ENCODE peak calls at places on chromosomes 5 and 9, in eight cellular contexts. One of them, this sample, is unnamed.

GRCh38 chr9:74639112-74639511 is 142.0 kb downstream of the RORB start:
- DNase-seq in adrenal gland: no peak
- DNase-seq in cardiac fibroblast: no peak
- DNase-seq in GM12865: peak
- DNase-seq in H7: no peak
- DNase-seq in H1: no peak
- DNase-seq in aorta: no peak
- DNase-seq in Peyer's patch: no peak
- DNase-seq in this sample: no peak

GRCh38 chr5:57176350-57176857 is 2.5 kb downstream of the GPBP1 start:
- DNase-seq in adrenal gland: no peak
- DNase-seq in cardiac fibroblast: peak
- DNase-seq in GM12865: peak
- DNase-seq in H7: no peak
- DNase-seq in H1: no peak
- DNase-seq in aorta: no peak
- DNase-seq in Peyer's patch: no peak
- DNase-seq in this sample: peak

GRCh38 chr9:35070823-35071813 is 1.3 kb downstream of the VCP start:
- DNase-seq in adrenal gland: peak
- DNase-seq in cardiac fibroblast: peak
- DNase-seq in GM12865: no peak
- DNase-seq in H7: no peak
- DNase-seq in H1: no peak
- DNase-seq in aorta: no peak
- DNase-seq in Peyer's patch: no peak
- DNase-seq in this sample: no peak

GRCh38 chr5:66713998-66714397 is 117.8 kb downstream of the MAST4 start:
- DNase-seq in adrenal gland: no peak
- DNase-seq in cardiac fibroblast: peak
- DNase-seq in GM12865: peak
- DNase-seq in H7: no peak
- DNase-seq in H1: no peak
- DNase-seq in aorta: no peak
- DNase-seq in Peyer's patch: no peak
- DNase-seq in this sample: no peak

GRCh38 chr9:98786750-98787510 is 9.4 kb downstream of the ANKS6 start:
- DNase-seq in adrenal gland: no peak
- DNase-seq in cardiac fibroblast: no peak
- DNase-seq in GM12865: no peak
- DNase-seq in H7: peak
- DNase-seq in H1: peak
- DNase-seq in aorta: no peak
- DNase-seq in Peyer's patch: no peak
- DNase-seq in this sample: no peak

GRCh38 chr9:84226126-84226525 is 114.4 kb downstream of the SLC28A3 start:
- DNase-seq in adrenal gland: no peak
- DNase-seq in cardiac fibroblast: no peak
- DNase-seq in GM12865: no peak
- DNase-seq in H7: no peak
- DNase-seq in H1: no peak
- DNase-seq in aorta: no peak
- DNase-seq in Peyer's patch: no peak
- DNase-seq in this sample: no peak

GRCh38 chr5:110917161-110917875 is 154.2 kb upstream of the TSLP start:
- DNase-seq in adrenal gland: no peak
- DNase-seq in cardiac fibroblast: peak
- DNase-seq in GM12865: no peak
- DNase-seq in H7: no peak
- DNase-seq in H1: no peak
- DNase-seq in aorta: no peak
- DNase-seq in Peyer's patch: no peak
- DNase-seq in this sample: no peak

GRCh38 chr5:113615708-113616107 is 102.2 kb downstream of the YTHDC2 start:
- DNase-seq in adrenal gland: peak
- DNase-seq in cardiac fibroblast: peak
- DNase-seq in GM12865: no peak
- DNase-seq in H7: no peak
- DNase-seq in H1: no peak
- DNase-seq in aorta: no peak
- DNase-seq in Peyer's patch: no peak
- DNase-seq in this sample: no peak

GRCh38 chr5:150765789-150766149 is 7.0 kb upstream of the DCTN4 start:
- DNase-seq in adrenal gland: no peak
- DNase-seq in cardiac fibroblast: no peak
- DNase-seq in GM12865: no peak
- DNase-seq in H7: no peak
- DNase-seq in H1: no peak
- DNase-seq in aorta: no peak
- DNase-seq in Peyer's patch: no peak
- DNase-seq in this sample: no peak

GRCh38 chr5:142543951-142544753 is 141.7 kb downstream of the FGF1 start:
- DNase-seq in adrenal gland: no peak
- DNase-seq in cardiac fibroblast: peak
- DNase-seq in GM12865: no peak
- DNase-seq in H7: no peak
- DNase-seq in H1: no peak
- DNase-seq in aorta: no peak
- DNase-seq in Peyer's patch: no peak
- DNase-seq in this sample: no peak

GRCh38 chr5:1962619-1963355 is 80.1 kb upstream of the IRX4 start:
- DNase-seq in adrenal gland: no peak
- DNase-seq in cardiac fibroblast: no peak
- DNase-seq in GM12865: no peak
- DNase-seq in H7: no peak
- DNase-seq in H1: no peak
- DNase-seq in aorta: no peak
- DNase-seq in Peyer's patch: no peak
- DNase-seq in this sample: no peak

GRCh38 chr9:115997923-115998322 is 155.7 kb upstream of the PAPPA start:
- DNase-seq in adrenal gland: no peak
- DNase-seq in cardiac fibroblast: peak
- DNase-seq in GM12865: no peak
- DNase-seq in H7: no peak
- DNase-seq in H1: no peak
- DNase-seq in aorta: no peak
- DNase-seq in Peyer's patch: no peak
- DNase-seq in this sample: peak

GRCh38 chr5:160486573-160486972 is 64.9 kb downstream of the PTTG1 start:
- DNase-seq in adrenal gland: no peak
- DNase-seq in cardiac fibroblast: no peak
- DNase-seq in GM12865: peak
- DNase-seq in H7: no peak
- DNase-seq in H1: no peak
- DNase-seq in aorta: no peak
- DNase-seq in Peyer's patch: no peak
- DNase-seq in this sample: no peak

GRCh38 chr9:106482733-106483132 is 380.2 kb upstream of the ZNF462 start:
- DNase-seq in adrenal gland: no peak
- DNase-seq in cardiac fibroblast: no peak
- DNase-seq in GM12865: peak
- DNase-seq in H7: no peak
- DNase-seq in H1: no peak
- DNase-seq in aorta: no peak
- DNase-seq in Peyer's patch: no peak
- DNase-seq in this sample: no peak

GRCh38 chr5:132257131-132258101 is at the start of gene PDLIM4:
- DNase-seq in adrenal gland: no peak
- DNase-seq in cardiac fibroblast: peak
- DNase-seq in GM12865: no peak
- DNase-seq in H7: peak
- DNase-seq in H1: peak
- DNase-seq in aorta: peak
- DNase-seq in Peyer's patch: peak
- DNase-seq in this sample: no peak

GRCh38 chr5:122774861-122775712 is at the start of gene SNX2:
- DNase-seq in adrenal gland: peak
- DNase-seq in cardiac fibroblast: peak
- DNase-seq in GM12865: peak
- DNase-seq in H7: peak
- DNase-seq in H1: peak
- DNase-seq in aorta: peak
- DNase-seq in Peyer's patch: peak
- DNase-seq in this sample: no peak

GRCh38 chr9:136711751-136712689 is at the start of gene DIPK1B:
- DNase-seq in adrenal gland: no peak
- DNase-seq in cardiac fibroblast: no peak
- DNase-seq in GM12865: no peak
- DNase-seq in H7: peak
- DNase-seq in H1: peak
- DNase-seq in aorta: no peak
- DNase-seq in Peyer's patch: no peak
- DNase-seq in this sample: no peak

GRCh38 chr5:76177974-76178373 is 94.8 kb downstream of the SV2C start:
- DNase-seq in adrenal gland: no peak
- DNase-seq in cardiac fibroblast: no peak
- DNase-seq in GM12865: peak
- DNase-seq in H7: no peak
- DNase-seq in H1: no peak
- DNase-seq in aorta: no peak
- DNase-seq in Peyer's patch: no peak
- DNase-seq in this sample: no peak

GRCh38 chr5:39376293-39376714 is 12.0 kb upstream of the C9 start:
- DNase-seq in adrenal gland: no peak
- DNase-seq in cardiac fibroblast: peak
- DNase-seq in GM12865: peak
- DNase-seq in H7: peak
- DNase-seq in H1: peak
- DNase-seq in aorta: no peak
- DNase-seq in Peyer's patch: no peak
- DNase-seq in this sample: no peak

GRCh38 chr9:1469996-1470395 is 419.8 kb downstream of the DMRT2 start:
- DNase-seq in adrenal gland: no peak
- DNase-seq in cardiac fibroblast: no peak
- DNase-seq in GM12865: peak
- DNase-seq in H7: no peak
- DNase-seq in H1: no peak
- DNase-seq in aorta: no peak
- DNase-seq in Peyer's patch: no peak
- DNase-seq in this sample: no peak

GRCh38 chr9:129863059-129863690 is 27.9 kb downstream of the USP20 start:
- DNase-seq in adrenal gland: no peak
- DNase-seq in cardiac fibroblast: peak
- DNase-seq in GM12865: no peak
- DNase-seq in H7: no peak
- DNase-seq in H1: no peak
- DNase-seq in aorta: no peak
- DNase-seq in Peyer's patch: no peak
- DNase-seq in this sample: peak

GRCh38 chr5:112551437-112552018 is 132.5 kb upstream of the EPB41L4A start:
- DNase-seq in adrenal gland: peak
- DNase-seq in cardiac fibroblast: peak
- DNase-seq in GM12865: peak
- DNase-seq in H7: peak
- DNase-seq in H1: no peak
- DNase-seq in aorta: no peak
- DNase-seq in Peyer's patch: no peak
- DNase-seq in this sample: peak
- H3K4me3 ChIP-seq in adrenal gland: no peak
- H3K4me3 ChIP-seq in cardiac fibroblast: no peak
- H3K4me3 ChIP-seq in GM12865: no peak
- H3K4me3 ChIP-seq in H7: no peak
- H3K4me3 ChIP-seq in H1: no peak
- H3K4me3 ChIP-seq in aorta: no peak
- H3K4me3 ChIP-seq in Peyer's patch: no peak
- H3K4me3 ChIP-seq in this sample: no peak

GRCh38 chr5:140146523-140146842 is 20.7 kb downstream of the IGIP start:
- DNase-seq in adrenal gland: no peak
- DNase-seq in cardiac fibroblast: no peak
- DNase-seq in GM12865: no peak
- DNase-seq in H7: no peak
- DNase-seq in H1: no peak
- DNase-seq in aorta: no peak
- DNase-seq in Peyer's patch: no peak
- DNase-seq in this sample: no peak
- H3K4me3 ChIP-seq in adrenal gland: peak
- H3K4me3 ChIP-seq in cardiac fibroblast: no peak
- H3K4me3 ChIP-seq in GM12865: no peak
- H3K4me3 ChIP-seq in H7: peak
- H3K4me3 ChIP-seq in H1: peak
- H3K4me3 ChIP-seq in aorta: no peak
- H3K4me3 ChIP-seq in Peyer's patch: no peak
- H3K4me3 ChIP-seq in this sample: peak

GRCh38 chr5:5950658-5951057 is 427.7 kb downstream of the MED10 start:
- DNase-seq in adrenal gland: no peak
- DNase-seq in cardiac fibroblast: no peak
- DNase-seq in GM12865: no peak
- DNase-seq in H7: no peak
- DNase-seq in H1: no peak
- DNase-seq in aorta: no peak
- DNase-seq in Peyer's patch: no peak
- DNase-seq in this sample: no peak

GRCh38 chr5:5953641-5954040 is 424.7 kb downstream of the MED10 start:
- DNase-seq in adrenal gland: no peak
- DNase-seq in cardiac fibroblast: no peak
- DNase-seq in GM12865: no peak
- DNase-seq in H7: no peak
- DNase-seq in H1: no peak
- DNase-seq in aorta: no peak
- DNase-seq in Peyer's patch: no peak
- DNase-seq in this sample: no peak

GRCh38 chr5:5951953-5952352 is 426.4 kb downstream of the MED10 start:
- DNase-seq in adrenal gland: no peak
- DNase-seq in cardiac fibroblast: no peak
- DNase-seq in GM12865: no peak
- DNase-seq in H7: no peak
- DNase-seq in H1: no peak
- DNase-seq in aorta: no peak
- DNase-seq in Peyer's patch: no peak
- DNase-seq in this sample: no peak

GRCh38 chr5:5957737-5958136 is 420.6 kb downstream of the MED10 start:
- DNase-seq in adrenal gland: no peak
- DNase-seq in cardiac fibroblast: no peak
- DNase-seq in GM12865: no peak
- DNase-seq in H7: no peak
- DNase-seq in H1: no peak
- DNase-seq in aorta: no peak
- DNase-seq in Peyer's patch: no peak
- DNase-seq in this sample: no peak

GRCh38 chr5:5954199-5954598 is 424.1 kb downstream of the MED10 start:
- DNase-seq in adrenal gland: no peak
- DNase-seq in cardiac fibroblast: no peak
- DNase-seq in GM12865: no peak
- DNase-seq in H7: no peak
- DNase-seq in H1: no peak
- DNase-seq in aorta: no peak
- DNase-seq in Peyer's patch: no peak
- DNase-seq in this sample: no peak
- H3K4me3 ChIP-seq in adrenal gland: no peak
- H3K4me3 ChIP-seq in cardiac fibroblast: no peak
- H3K4me3 ChIP-seq in GM12865: no peak
- H3K4me3 ChIP-seq in H7: no peak
- H3K4me3 ChIP-seq in H1: no peak
- H3K4me3 ChIP-seq in aorta: no peak
- H3K4me3 ChIP-seq in Peyer's patch: no peak
- H3K4me3 ChIP-seq in this sample: no peak

DNA sequence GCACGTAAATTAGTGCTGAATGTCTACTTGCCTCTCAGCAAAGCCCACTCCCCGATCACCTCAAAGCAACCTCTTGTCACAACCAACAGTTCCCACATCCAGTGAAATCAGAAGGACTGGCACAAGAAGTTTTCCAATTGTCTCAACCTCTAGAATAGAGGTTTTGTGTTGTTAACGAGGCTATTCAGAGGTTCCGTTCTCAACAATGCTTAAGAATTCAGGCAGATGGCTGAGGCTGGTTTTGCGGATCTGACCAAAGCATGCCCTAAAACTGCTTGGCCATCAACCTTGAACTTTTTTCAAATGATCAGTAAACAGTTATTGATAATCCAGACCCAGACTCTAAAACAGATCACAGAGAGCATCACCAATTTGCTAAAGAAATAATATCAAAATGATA is 52.9 kb downstream of the MAPKAP1 start:
- DNase-seq in adrenal gland: no peak
- DNase-seq in cardiac fibroblast: no peak
- DNase-seq in GM12865: no peak
- DNase-seq in H7: peak
- DNase-seq in H1: no peak
- DNase-seq in aorta: no peak
- DNase-seq in Peyer's patch: no peak
- DNase-seq in this sample: no peak
- H3K4me3 ChIP-seq in adrenal gland: no peak
- H3K4me3 ChIP-seq in cardiac fibroblast: no peak
- H3K4me3 ChIP-seq in GM12865: no peak
- H3K4me3 ChIP-seq in H7: no peak
- H3K4me3 ChIP-seq in H1: peak
- H3K4me3 ChIP-seq in aorta: no peak
- H3K4me3 ChIP-seq in Peyer's patch: no peak
- H3K4me3 ChIP-seq in this sample: no peak